ENCODE peak calls at places on chromosome 4, in six cellular contexts. G, Y, A, W, V and Q are unnamed samples.

GRCh38 chr4:129240816-129241215 is 144.9 kb downstream of the C4orf33 start:
- DNase-seq in G (no peak), Y (no peak), A (peak), W (no peak), V (no peak), Q (no peak)

GRCh38 chr4:48375651-48376291 is 34.4 kb downstream of the SLAIN2 start:
- DNase-seq in G (peak), Y (peak), A (peak), W (no peak), V (no peak), Q (no peak)

GRCh38 chr4:74330295-74330750 is 22.1 kb downstream of the EPGN start:
- DNase-seq in G (no peak), Y (peak), A (no peak), W (no peak), V (no peak), Q (no peak)

GRCh38 chr4:145346081-145346480 is 135.6 kb upstream of the SMAD1 start:
- DNase-seq in G (no peak), Y (no peak), A (no peak), W (no peak), V (no peak), Q (no peak)

GRCh38 chr4:151675366-151676060 is 85.3 kb downstream of the GATB start:
- DNase-seq in G (no peak), Y (no peak), A (no peak), W (no peak), V (no peak), Q (no peak)

GRCh38 chr4:163535657-163536056 is 41.2 kb downstream of the TMA16 start:
- DNase-seq in G (no peak), Y (no peak), A (no peak), W (no peak), V (no peak), Q (no peak)

GRCh38 chr4:171644430-171645057 is 168.7 kb upstream of the GALNTL6 start:
- DNase-seq in G (no peak), Y (no peak), A (no peak), W (no peak), V (no peak), Q (no peak)

GRCh38 chr4:4805805-4806345 is 53.6 kb upstream of the MSX1 start:
- DNase-seq in G (no peak), Y (no peak), A (no peak), W (no peak), V (no peak), Q (no peak)

GRCh38 chr4:17476811-17477210 is 35.1 kb downstream of the QDPR start:
- DNase-seq in G (no peak), Y (no peak), A (no peak), W (no peak), V (no peak), Q (no peak)

GRCh38 chr4:89657931-89658700 is 178.8 kb downstream of the SNCA start:
- DNase-seq in G (peak), Y (peak), A (peak), W (no peak), V (no peak), Q (no peak)

GRCh38 chr4:141571368-141571767 is 65.0 kb upstream of the IL15 start:
- DNase-seq in G (no peak), Y (no peak), A (peak), W (no peak), V (no peak), Q (no peak)

GRCh38 chr4:95732061-95732460 is 107.8 kb upstream of the PDHA2 start:
- DNase-seq in G (no peak), Y (peak), A (peak), W (no peak), V (no peak), Q (no peak)

GRCh38 chr4:133641191-133641590 is 492.1 kb downstream of the PCDH10 start:
- DNase-seq in G (no peak), Y (no peak), A (no peak), W (no peak), V (no peak), Q (no peak)

GRCh38 chr4:95701500-95701899 is 138.4 kb upstream of the PDHA2 start:
- DNase-seq in G (no peak), Y (peak), A (peak), W (no peak), V (no peak), Q (no peak)